ENCODE peak calls at places on chromosomes 12 and 14, in five cellular contexts. S is A549, K is right lobe of liver, X is HepG2, I is heart left ventricle. M is an unnamed sample.

GRCh38 chr12:59070534-59070933 is 150.2 kb upstream of the LRIG3 start:
- DNase-seq in S (no peak), K (no peak), X (no peak), I (no peak), M (no peak)

GRCh38 chr12:42326466-42327226 is 679 bp downstream of the PPHLN1 start:
- DNase-seq in S (peak), K (no peak), X (peak), I (no peak), M (peak)

GRCh38 chr12:100574262-100575074 is 984 bp downstream of the GAS2L3 start:
- DNase-seq in S (peak), K (peak), X (no peak), I (peak), M (no peak)

GRCh38 chr14:89419973-89420482 is 3.0 kb upstream of the FOXN3 start:
- DNase-seq in S (no peak), K (no peak), X (no peak), I (no peak), M (no peak)

GRCh38 chr12:45509187-45509586 is 220.3 kb upstream of the ARID2 start:
- DNase-seq in S (no peak), K (no peak), X (no peak), I (no peak), M (no peak)

GRCh38 chr14:104603623-104604401 is 760 bp downstream of the TMEM179 start:
- DNase-seq in S (no peak), K (no peak), X (no peak), I (no peak), M (no peak)

GRCh38 chr12:122963928-122964240 is 2.4 kb downstream of the ABCB9 start:
- DNase-seq in S (no peak), K (peak), X (no peak), I (peak), M (no peak)

GRCh38 chr12:108972226-108972757 is 48.6 kb downstream of the SVOP start:
- DNase-seq in S (no peak), K (no peak), X (no peak), I (no peak), M (no peak)

GRCh38 chr12:97556201-97556824 is 93.7 kb downstream of the RMST start:
- DNase-seq in S (no peak), K (no peak), X (peak), I (peak), M (no peak)

GRCh38 chr12:6370576-6370935 is 4.8 kb downstream of the SCNN1A start:
- DNase-seq in S (no peak), K (no peak), X (no peak), I (no peak), M (no peak)

GRCh38 chr12:72570601-72571000 is 298.4 kb downstream of the TRHDE start:
- DNase-seq in S (peak), K (no peak), X (peak), I (no peak), M (no peak)

GRCh38 chr12:107925125-107925524 is 150.6 kb downstream of the ASCL4 start:
- DNase-seq in S (no peak), K (no peak), X (no peak), I (no peak), M (no peak)

GRCh38 chr12:127987199-127987901 is 279.6 kb upstream of the TMEM132C start:
- DNase-seq in S (no peak), K (no peak), X (no peak), I (no peak), M (no peak)

GRCh38 chr14:101909371-101910096 is 54.8 kb upstream of the DYNC1H1 start:
- DNase-seq in S (no peak), K (no peak), X (no peak), I (no peak), M (no peak)

DNA sequence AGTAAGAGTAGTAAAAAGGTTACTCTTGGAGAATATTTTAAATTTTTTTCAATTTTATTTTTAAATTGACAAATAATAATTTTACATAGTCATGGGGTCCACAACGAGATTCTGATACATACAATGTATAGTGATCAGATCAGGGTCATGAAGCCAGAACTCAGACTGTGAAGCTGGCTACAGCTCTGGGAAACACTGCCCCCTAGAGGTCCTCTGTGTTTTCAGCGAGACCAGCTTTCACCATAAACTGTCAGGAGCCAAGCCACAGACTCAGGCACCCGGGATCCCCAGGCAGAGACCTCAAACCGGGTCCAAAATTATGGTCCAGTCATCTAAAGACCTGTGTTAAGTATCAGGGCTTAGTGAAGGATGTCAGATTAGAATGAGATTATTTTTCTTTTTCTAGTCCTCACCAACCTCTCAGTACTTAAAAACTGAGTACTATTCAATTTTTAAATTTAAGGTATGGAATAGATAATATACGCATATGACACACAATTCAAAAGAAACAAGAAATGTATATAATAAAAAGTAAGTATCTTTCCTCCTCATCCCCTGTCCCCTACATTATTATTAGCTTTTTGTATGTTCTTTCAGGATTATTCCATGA is 397.1 kb downstream of the MDGA2 start:
- DNase-seq in S (peak), K (peak), X (peak), I (no peak), M (no peak)
- TF ChIP-seq CTCF in S (peak), K (peak), X (peak), I (peak), M (no peak)

GRCh38 chr14:95439881-95440280 is 76.6 kb downstream of the SYNE3 start:
- DNase-seq in S (no peak), K (no peak), X (no peak), I (no peak), M (no peak)
- H3K4me3 ChIP-seq in S (no peak), K (no peak), X (no peak), I (no peak), M (no peak)

GRCh38 chr12:51480978-51481377 is 56.3 kb downstream of the SLC4A8 start:
- DNase-seq in S (no peak), K (no peak), X (no peak), I (no peak), M (no peak)
- H3K27ac ChIP-seq in S (no peak), K (no peak), X (no peak), I (no peak), M (no peak)

DNA sequence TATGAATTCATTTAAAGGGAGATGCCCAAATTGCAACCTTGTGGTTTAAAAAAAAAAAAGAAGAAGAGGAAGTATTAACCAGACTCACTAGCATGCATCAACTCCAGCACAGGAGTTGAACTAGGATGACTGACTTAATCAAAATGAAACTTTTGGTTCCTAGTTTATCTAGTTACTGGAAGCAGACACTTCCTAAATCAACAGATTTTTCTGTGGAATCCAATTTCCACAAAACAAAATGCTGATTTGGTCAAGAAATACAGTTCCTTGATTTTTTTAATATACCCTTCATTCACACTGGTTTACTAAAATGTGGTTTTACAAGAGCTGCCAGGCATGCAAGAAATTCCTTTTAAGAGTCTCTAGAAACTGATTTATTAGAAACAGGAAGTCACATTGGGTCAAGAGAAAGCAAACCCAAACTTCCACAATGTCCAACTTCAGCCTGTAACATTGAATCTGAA is 41.6 kb downstream of the ITPR2 start:
- DNase-seq in S (no peak), K (no peak), X (no peak), I (no peak), M (no peak)
- TF ChIP-seq CTCF in S (no peak), K (no peak), X (no peak), I (no peak), M (no peak)

GRCh38 chr14:68094158-68094557 is 274.6 kb downstream of the RAD51B start:
- DNase-seq in S (no peak), K (no peak), X (no peak), I (no peak), M (no peak)

GRCh38 chr14:68084256-68084655 is 264.7 kb downstream of the RAD51B start:
- DNase-seq in S (peak), K (no peak), X (no peak), I (no peak), M (no peak)

GRCh38 chr14:68085742-68086141 is 266.2 kb downstream of the RAD51B start:
- DNase-seq in S (no peak), K (no peak), X (peak), I (no peak), M (no peak)

GRCh38 chr14:68088463-68088862 is 268.9 kb downstream of the RAD51B start:
- DNase-seq in S (peak), K (no peak), X (no peak), I (no peak), M (no peak)

DNA sequence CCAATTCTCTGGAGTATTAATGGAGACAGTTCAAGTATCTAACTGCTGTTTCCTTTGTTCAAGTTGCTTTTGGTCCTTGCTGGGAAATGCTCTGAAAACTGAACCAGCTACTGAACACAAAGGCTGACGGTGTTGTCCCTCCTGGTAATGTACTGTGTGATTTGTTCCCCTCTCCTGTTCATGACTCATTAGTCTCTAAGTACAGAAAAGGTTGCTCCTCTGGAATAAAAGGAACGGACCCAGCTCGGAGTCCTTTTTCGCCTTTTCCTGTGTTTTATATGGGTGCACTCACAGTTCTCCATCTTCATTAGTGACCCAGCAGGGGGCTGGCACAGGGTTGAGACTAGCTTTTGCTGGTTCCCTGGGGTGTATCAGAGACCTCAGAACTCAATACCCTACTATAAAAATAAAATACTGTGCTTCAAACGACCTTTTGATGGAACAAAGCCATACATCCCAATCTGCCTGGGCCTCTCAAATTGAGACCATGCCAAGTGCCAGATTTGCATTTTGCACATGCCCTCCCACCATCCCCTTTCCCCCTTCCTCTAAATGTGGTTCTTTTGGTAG is 269.7 kb downstream of the RAD51B start:
- DNase-seq in S (peak), K (no peak), X (no peak), I (no peak), M (no peak)
- H3K4me3 ChIP-seq in S (no peak), K (no peak), X (no peak), I (no peak), M (no peak)

GRCh38 chr12:1812650-1813302 is 7.6 kb upstream of the LRTM2 start:
- DNase-seq in S (no peak), K (no peak), X (peak), I (no peak), M (no peak)
- H3K27ac ChIP-seq in S (no peak), K (peak), X (peak), I (no peak), M (no peak)

GRCh38 chr14:74897642-74898041 is 15.9 kb downstream of the DLST start:
- DNase-seq in S (no peak), K (no peak), X (no peak), I (no peak), M (no peak)
- TF ChIP-seq CTCF in S (no peak), K (no peak), X (no peak), I (no peak), M (no peak)